ENCODE peak calls at places on chromosomes 2 and 18, in six cellular contexts. One of them, this sample, is unnamed.

GRCh38 chr18:12750076-12750707 is 47.4 kb downstream of the PSMG2 start:
- DNase-seq in body of pancreas: no peak
- DNase-seq in cardiac muscle cell: no peak
- DNase-seq in HepG2: no peak
- DNase-seq in pancreas: no peak
- DNase-seq in heart right ventricle: no peak
- DNase-seq in this sample: no peak

GRCh38 chr18:52160652-52161051 is 179.3 kb upstream of the DCC start:
- DNase-seq in body of pancreas: no peak
- DNase-seq in cardiac muscle cell: peak; percentile 2
- DNase-seq in HepG2: no peak
- DNase-seq in pancreas: no peak
- DNase-seq in heart right ventricle: no peak
- DNase-seq in this sample: no peak

GRCh38 chr2:77008925-77009706 is 513.1 kb downstream of the LRRTM4 start:
- DNase-seq in body of pancreas: no peak
- DNase-seq in cardiac muscle cell: no peak
- DNase-seq in HepG2: no peak
- DNase-seq in pancreas: no peak
- DNase-seq in heart right ventricle: no peak
- DNase-seq in this sample: no peak

GRCh38 chr2:38554973-38555595 is 47.6 kb downstream of the HNRNPLL start:
- DNase-seq in body of pancreas: no peak
- DNase-seq in cardiac muscle cell: no peak
- DNase-seq in HepG2: peak; percentile 50
- DNase-seq in pancreas: no peak
- DNase-seq in heart right ventricle: no peak
- DNase-seq in this sample: no peak

GRCh38 chr18:77015176-77015575 is 117.4 kb downstream of the MBP start:
- DNase-seq in body of pancreas: peak; percentile 36
- DNase-seq in cardiac muscle cell: no peak
- DNase-seq in HepG2: no peak
- DNase-seq in pancreas: no peak
- DNase-seq in heart right ventricle: no peak
- DNase-seq in this sample: no peak

GRCh38 chr2:74206180-74206688 is 7.8 kb downstream of the MTHFD2 start:
- DNase-seq in body of pancreas: no peak
- DNase-seq in cardiac muscle cell: no peak
- DNase-seq in HepG2: no peak
- DNase-seq in pancreas: no peak
- DNase-seq in heart right ventricle: no peak
- DNase-seq in this sample: no peak

GRCh38 chr2:160747771-160748170 is 254.2 kb upstream of the RBMS1 start:
- DNase-seq in body of pancreas: no peak
- DNase-seq in cardiac muscle cell: no peak
- DNase-seq in HepG2: no peak
- DNase-seq in pancreas: no peak
- DNase-seq in heart right ventricle: no peak
- DNase-seq in this sample: no peak

GRCh38 chr2:109525836-109526235 is 87.9 kb downstream of the SEPTIN10 start:
- DNase-seq in body of pancreas: no peak
- DNase-seq in cardiac muscle cell: no peak
- DNase-seq in HepG2: no peak
- DNase-seq in pancreas: no peak
- DNase-seq in heart right ventricle: no peak
- DNase-seq in this sample: peak; percentile 26

GRCh38 chr18:22211660-22212059 is 42.3 kb downstream of the GATA6 start:
- DNase-seq in body of pancreas: peak; percentile 53
- DNase-seq in cardiac muscle cell: no peak
- DNase-seq in HepG2: no peak
- DNase-seq in pancreas: no peak
- DNase-seq in heart right ventricle: no peak
- DNase-seq in this sample: no peak

GRCh38 chr2:174752403-174753037 is 11.8 kb downstream of the CHRNA1 start:
- DNase-seq in body of pancreas: no peak
- DNase-seq in cardiac muscle cell: no peak
- DNase-seq in HepG2: no peak
- DNase-seq in pancreas: no peak
- DNase-seq in heart right ventricle: no peak
- DNase-seq in this sample: no peak

GRCh38 chr2:216436369-216436768 is 24.1 kb downstream of the SMARCAL1 start:
- DNase-seq in body of pancreas: no peak
- DNase-seq in cardiac muscle cell: no peak
- DNase-seq in HepG2: no peak
- DNase-seq in pancreas: no peak
- DNase-seq in heart right ventricle: no peak
- DNase-seq in this sample: no peak

GRCh38 chr2:86610871-86611270 is 12.8 kb downstream of the RNF103 start:
- DNase-seq in body of pancreas: no peak
- DNase-seq in cardiac muscle cell: no peak
- DNase-seq in HepG2: no peak
- DNase-seq in pancreas: no peak
- DNase-seq in heart right ventricle: no peak
- DNase-seq in this sample: no peak

GRCh38 chr2:177268901-177269300 is 4.4 kb upstream of the NFE2L2 start:
- DNase-seq in body of pancreas: no peak
- DNase-seq in cardiac muscle cell: no peak
- DNase-seq in HepG2: no peak
- DNase-seq in pancreas: no peak
- DNase-seq in heart right ventricle: no peak
- DNase-seq in this sample: no peak

GRCh38 chr2:20972110-20972509 is 71.8 kb downstream of the APOB start:
- DNase-seq in body of pancreas: no peak
- DNase-seq in cardiac muscle cell: no peak
- DNase-seq in HepG2: no peak
- DNase-seq in pancreas: no peak
- DNase-seq in heart right ventricle: no peak
- DNase-seq in this sample: no peak

GRCh38 chr2:201970786-201971108 is 62.9 kb upstream of the FZD7 start:
- DNase-seq in body of pancreas: no peak
- DNase-seq in cardiac muscle cell: no peak
- DNase-seq in HepG2: no peak
- DNase-seq in pancreas: no peak
- DNase-seq in heart right ventricle: no peak
- DNase-seq in this sample: no peak

GRCh38 chr2:69493268-69493667 is 56.0 kb upstream of the NFU1 start:
- DNase-seq in body of pancreas: peak; percentile 20
- DNase-seq in cardiac muscle cell: no peak
- DNase-seq in HepG2: no peak
- DNase-seq in pancreas: no peak
- DNase-seq in heart right ventricle: peak; percentile 35
- DNase-seq in this sample: peak; percentile 26

GRCh38 chr2:212259236-212259635 is 279.4 kb downstream of the ERBB4 start:
- DNase-seq in body of pancreas: no peak
- DNase-seq in cardiac muscle cell: no peak
- DNase-seq in HepG2: no peak
- DNase-seq in pancreas: no peak
- DNase-seq in heart right ventricle: no peak
- DNase-seq in this sample: no peak

GRCh38 chr2:51153236-51153635 is 121.3 kb upstream of the NRXN1 start:
- DNase-seq in body of pancreas: no peak
- DNase-seq in cardiac muscle cell: no peak
- DNase-seq in HepG2: no peak
- DNase-seq in pancreas: no peak
- DNase-seq in heart right ventricle: no peak
- DNase-seq in this sample: no peak

GRCh38 chr18:65527879-65528633 is 222.8 kb upstream of the CDH7 start:
- DNase-seq in body of pancreas: no peak
- DNase-seq in cardiac muscle cell: no peak
- DNase-seq in HepG2: no peak
- DNase-seq in pancreas: no peak
- DNase-seq in heart right ventricle: no peak
- DNase-seq in this sample: no peak

GRCh38 chr2:14220101-14220500 is 412.4 kb upstream of the LRATD1 start:
- DNase-seq in body of pancreas: no peak
- DNase-seq in cardiac muscle cell: no peak
- DNase-seq in HepG2: no peak
- DNase-seq in pancreas: no peak
- DNase-seq in heart right ventricle: no peak
- DNase-seq in this sample: no peak

GRCh38 chr2:174683392-174683759 is 80.9 kb downstream of the CHRNA1 start:
- DNase-seq in body of pancreas: no peak
- DNase-seq in cardiac muscle cell: peak; percentile 20
- DNase-seq in HepG2: no peak
- DNase-seq in pancreas: no peak
- DNase-seq in heart right ventricle: no peak
- DNase-seq in this sample: no peak

GRCh38 chr18:34873966-34874365 is 163.9 kb downstream of the DTNA start:
- DNase-seq in body of pancreas: no peak
- DNase-seq in cardiac muscle cell: no peak
- DNase-seq in HepG2: no peak
- DNase-seq in pancreas: no peak
- DNase-seq in heart right ventricle: no peak
- DNase-seq in this sample: no peak
- H3K4me3 ChIP-seq in body of pancreas: no peak overlapping the region
- H3K4me3 ChIP-seq in cardiac muscle cell: no peak overlapping the region
- H3K4me3 ChIP-seq in HepG2: no peak overlapping the region
- H3K4me3 ChIP-seq in pancreas: no peak overlapping the region
- H3K4me3 ChIP-seq in heart right ventricle: no peak overlapping the region
- H3K4me3 ChIP-seq in this sample: no peak overlapping the region

GRCh38 chr2:169590804-169591203 is 6.7 kb downstream of the PPIG start:
- DNase-seq in body of pancreas: no peak
- DNase-seq in cardiac muscle cell: no peak
- DNase-seq in HepG2: no peak
- DNase-seq in pancreas: no peak
- DNase-seq in heart right ventricle: no peak
- DNase-seq in this sample: no peak

GRCh38 chr2:169583494-169583893 is 657 bp upstream of the PPIG start:
- DNase-seq in body of pancreas: no peak
- DNase-seq in cardiac muscle cell: no peak
- DNase-seq in HepG2: no peak
- DNase-seq in pancreas: no peak
- DNase-seq in heart right ventricle: no peak
- DNase-seq in this sample: no peak

GRCh38 chr2:169584005-169584877 is at the start of gene PPIG:
- DNase-seq in body of pancreas: peak; percentile 92
- DNase-seq in cardiac muscle cell: peak; percentile 93
- DNase-seq in HepG2: peak; percentile 91
- DNase-seq in pancreas: peak; percentile 91
- DNase-seq in heart right ventricle: peak; percentile 91
- DNase-seq in this sample: peak; percentile 88

DNA sequence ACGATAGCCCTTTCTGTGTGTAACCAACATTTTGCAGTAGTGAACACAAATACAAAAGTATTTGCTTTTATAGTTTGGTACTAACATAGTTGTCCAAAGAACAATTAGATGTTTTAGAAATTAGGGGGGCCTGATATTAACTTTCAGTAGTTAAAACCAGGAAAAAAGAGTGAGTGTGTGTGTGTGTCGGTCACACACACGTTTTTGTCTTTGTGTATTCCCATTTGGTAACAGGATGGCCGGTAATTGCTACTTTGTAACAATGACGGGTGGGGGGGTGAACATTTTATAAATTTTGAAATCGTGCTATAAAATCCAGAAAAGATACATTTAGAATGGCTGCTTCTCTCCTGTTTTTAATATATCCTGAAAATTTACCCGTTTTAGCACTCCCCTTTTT is 1.5 kb downstream of the PPIG start:
- DNase-seq in body of pancreas: no peak
- DNase-seq in cardiac muscle cell: no peak
- DNase-seq in HepG2: no peak
- DNase-seq in pancreas: no peak
- DNase-seq in heart right ventricle: no peak
- DNase-seq in this sample: no peak
- H3K4me3 ChIP-seq in body of pancreas: peak overlapping the region; percentile 72
- H3K4me3 ChIP-seq in cardiac muscle cell: peak overlapping the region; percentile 71
- H3K4me3 ChIP-seq in HepG2: peak overlapping the region; percentile 96
- H3K4me3 ChIP-seq in pancreas: peak overlapping the region; percentile 66
- H3K4me3 ChIP-seq in heart right ventricle: peak overlapping the region; percentile 89
- H3K4me3 ChIP-seq in this sample: peak overlapping the region; percentile 96

DNA sequence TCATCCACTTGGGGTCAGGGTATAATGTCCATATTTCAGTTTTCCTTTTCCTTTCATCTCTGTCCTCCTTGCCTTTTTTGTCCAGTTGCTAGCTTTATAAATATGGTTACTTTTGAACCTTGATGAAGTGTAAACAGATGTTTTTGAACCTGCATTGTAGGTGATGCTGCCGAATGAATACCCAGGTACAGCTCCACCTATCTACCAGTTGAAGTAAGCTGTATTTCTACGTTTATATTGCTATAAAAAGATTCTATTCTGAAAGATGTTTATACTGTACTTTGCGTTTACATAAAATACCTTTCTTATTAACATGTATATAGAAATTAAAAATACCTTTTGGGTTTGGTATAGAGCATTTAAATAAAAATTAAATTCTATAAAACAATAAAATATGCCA is 2.2 kb downstream of the IMPACT start:
- DNase-seq in body of pancreas: no peak
- DNase-seq in cardiac muscle cell: no peak
- DNase-seq in HepG2: no peak
- DNase-seq in pancreas: no peak
- DNase-seq in heart right ventricle: no peak
- DNase-seq in this sample: no peak
- H3K4me3 ChIP-seq in body of pancreas: no peak overlapping the region
- H3K4me3 ChIP-seq in cardiac muscle cell: no peak overlapping the region
- H3K4me3 ChIP-seq in HepG2: no peak overlapping the region
- H3K4me3 ChIP-seq in pancreas: no peak overlapping the region
- H3K4me3 ChIP-seq in heart right ventricle: no peak overlapping the region
- H3K4me3 ChIP-seq in this sample: no peak overlapping the region

DNA sequence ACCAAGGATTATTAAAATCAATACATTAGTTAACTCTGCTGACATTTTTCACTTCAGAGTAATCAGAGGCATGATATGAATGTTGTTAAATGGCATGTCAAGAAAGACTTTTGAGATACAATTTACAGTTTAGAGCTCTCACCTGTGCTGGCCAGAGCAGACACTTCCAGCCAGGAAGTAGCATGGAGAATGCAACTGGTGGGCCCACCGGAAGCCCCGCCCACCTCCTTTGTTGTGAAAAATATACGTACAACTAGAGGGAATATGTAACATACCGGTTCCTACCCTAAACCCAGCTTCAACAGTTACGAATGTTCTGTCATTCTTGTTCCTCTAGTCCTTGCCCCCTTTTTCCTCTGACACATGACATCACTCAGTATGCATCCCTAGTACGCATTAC is 70.3 kb upstream of the ITM2C start:
- DNase-seq in body of pancreas: no peak
- DNase-seq in cardiac muscle cell: no peak
- DNase-seq in HepG2: no peak
- DNase-seq in pancreas: no peak
- DNase-seq in heart right ventricle: no peak
- DNase-seq in this sample: no peak
- H3K4me3 ChIP-seq in body of pancreas: no peak overlapping the region
- H3K4me3 ChIP-seq in cardiac muscle cell: no peak overlapping the region
- H3K4me3 ChIP-seq in HepG2: no peak overlapping the region
- H3K4me3 ChIP-seq in pancreas: no peak overlapping the region
- H3K4me3 ChIP-seq in heart right ventricle: peak overlapping the region; percentile 11
- H3K4me3 ChIP-seq in this sample: no peak overlapping the region

DNA sequence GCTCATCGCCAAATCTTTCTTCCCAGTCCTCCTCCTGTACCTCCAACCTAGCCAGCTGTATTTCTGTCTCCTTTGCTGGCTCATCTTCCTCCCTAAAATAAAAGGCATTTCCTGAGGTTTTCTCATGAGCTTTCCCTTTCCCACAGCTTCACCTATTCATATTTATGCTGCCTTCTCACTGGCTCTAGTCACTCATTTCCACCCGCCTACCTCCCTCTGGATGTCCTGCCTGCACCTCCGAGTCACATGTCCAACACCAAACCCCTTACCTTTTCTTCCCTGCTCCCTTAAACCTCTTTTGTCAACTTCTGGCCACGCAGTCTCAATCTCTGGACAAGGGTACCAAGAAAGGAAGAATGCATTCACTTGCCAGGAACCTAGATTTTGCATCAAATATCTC is 2.8 kb downstream of the EIF2AK3 start:
- DNase-seq in body of pancreas: no peak
- DNase-seq in cardiac muscle cell: no peak
- DNase-seq in HepG2: no peak
- DNase-seq in pancreas: no peak
- DNase-seq in heart right ventricle: no peak
- DNase-seq in this sample: no peak
- H3K4me3 ChIP-seq in body of pancreas: no peak overlapping the region
- H3K4me3 ChIP-seq in cardiac muscle cell: no peak overlapping the region
- H3K4me3 ChIP-seq in HepG2: peak overlapping the region; percentile 92
- H3K4me3 ChIP-seq in pancreas: no peak overlapping the region
- H3K4me3 ChIP-seq in heart right ventricle: no peak overlapping the region
- H3K4me3 ChIP-seq in this sample: peak overlapping the region; percentile 70